ENCODE peak calls at places on chromosomes 4 and X, in four cellular contexts. X is mesenchymal stem cell, S is A549, Z is SK-N-SH. G is an unnamed sample.

GRCh38 chrX:51955200-51955599 is 61.8 kb downstream of the MAGED1 start:
- DNase-seq in X (no peak), S (no peak), Z (no peak), G (no peak)

GRCh38 chr4:8760561-8760960 is 111.1 kb downstream of the HMX1 start:
- DNase-seq in X (no peak), S (no peak), Z (no peak), G (no peak)

GRCh38 chrX:96182366-96182765 is 502.3 kb upstream of the DIAPH2 start:
- DNase-seq in X (peak; percentile 35), S (peak; percentile 33), Z (peak; percentile 0), G (no peak)

GRCh38 chr4:131339137-131339536 is 1810.0 kb upstream of the PCDH10 start:
- DNase-seq in X (no peak), S (no peak), Z (no peak), G (no peak)

GRCh38 chrX:12966151-12966550 is 8.8 kb upstream of the TMSB4X start:
- DNase-seq in X (no peak), S (no peak), Z (no peak), G (no peak)

GRCh38 chr4:89838005-89838404 is 1.0 kb upstream of the SNCA start:
- DNase-seq in X (peak; percentile 72), S (no peak), Z (peak; percentile 47), G (no peak)

GRCh38 chr4:147480891-147481576 is at the start of gene EDNRA:
- DNase-seq in X (peak; percentile 79), S (peak; percentile 8), Z (peak; percentile 84), G (no peak)

GRCh38 chrX:29090811-29091210 is 503.6 kb downstream of the IL1RAPL1 start:
- DNase-seq in X (peak; percentile 16), S (peak; percentile 6), Z (no peak), G (no peak)

GRCh38 chrX:10615931-10616780 is 4.2 kb downstream of the MID1 start:
- DNase-seq in X (peak; percentile 53), S (peak; percentile 73), Z (peak; percentile 67), G (no peak)

GRCh38 chr4:10006236-10006603 is 15.1 kb downstream of the SLC2A9 start:
- DNase-seq in X (no peak), S (peak; percentile 75), Z (no peak), G (no peak)

GRCh38 chrX:1463581-1464281 is 11.0 kb upstream of the ASMTL start:
- DNase-seq in X (no peak), S (no peak), Z (no peak), G (no peak)

GRCh38 chr4:31045724-31046318 is 325.7 kb downstream of the PCDH7 start:
- DNase-seq in X (no peak), S (peak; percentile 15), Z (no peak), G (no peak)

GRCh38 chr4:5753366-5753765 is 42.4 kb downstream of the EVC start:
- DNase-seq in X (no peak), S (no peak), Z (no peak), G (no peak)

GRCh38 chrX:38216642-38217041 is 4.0 kb downstream of the SRPX start:
- DNase-seq in X (no peak), S (no peak), Z (no peak), G (no peak)

GRCh38 chr4:171813195-171813955 is at the start of gene GALNTL6:
- DNase-seq in X (peak; percentile 62), S (peak; percentile 6), Z (peak; percentile 71), G (no peak)

GRCh38 chr4:147498031-147498700 is 17.3 kb downstream of the EDNRA start:
- DNase-seq in X (peak; percentile 85), S (no peak), Z (no peak), G (no peak)

GRCh38 chrX:47078129-47079043 is at the start of gene RGN:
- DNase-seq in X (no peak), S (no peak), Z (peak; percentile 18), G (no peak)

GRCh38 chrX:15451913-15452312 is 41.2 kb downstream of the PIR start:
- DNase-seq in X (no peak), S (no peak), Z (no peak), G (no peak)

GRCh38 chrX:141314441-141314840 is 72.1 kb upstream of the SPANXC start:
- DNase-seq in X (no peak), S (no peak), Z (no peak), G (no peak)

GRCh38 chr4:87128006-87128705 is 92.3 kb downstream of the KLHL8 start:
- DNase-seq in X (no peak), S (no peak), Z (no peak), G (no peak)

GRCh38 chr4:100288167-100288566 is 97.9 kb upstream of the DDIT4L start:
- DNase-seq in X (peak; percentile 50), S (peak; percentile 3), Z (no peak), G (no peak)

GRCh38 chr4:121252224-121252806 is 88.2 kb upstream of the TNIP3 start:
- DNase-seq in X (peak; percentile 73), S (peak; percentile 60), Z (peak; percentile 66), G (peak; percentile 42)

GRCh38 chrX:102672876-102673275 is 21.6 kb downstream of the GPRASP1 start:
- DNase-seq in X (peak; percentile 37), S (no peak), Z (no peak), G (no peak)

GRCh38 chr4:165927815-165928214 is 54.8 kb downstream of the TLL1 start:
- DNase-seq in X (no peak), S (no peak), Z (no peak), G (no peak)

GRCh38 chrX:14398725-14399124 is 130.6 kb upstream of the GLRA2 start:
- DNase-seq in X (peak; percentile 0), S (peak; percentile 3), Z (no peak), G (no peak)

GRCh38 chr4:156547439-156547838 is 424.2 kb downstream of the PDGFC start:
- DNase-seq in X (peak; percentile 95), S (peak; percentile 18), Z (no peak), G (no peak)

GRCh38 chrX:17520206-17520605 is 145.2 kb downstream of the NHS start:
- DNase-seq in X (no peak), S (no peak), Z (no peak), G (no peak)

GRCh38 chrX:41293269-41293668 is 40.7 kb upstream of the DDX3X start:
- DNase-seq in X (no peak), S (peak; percentile 53), Z (no peak), G (no peak)

GRCh38 chr4:7759221-7759620 is 180.4 kb downstream of the AFAP1 start:
- DNase-seq in X (no peak), S (no peak), Z (no peak), G (peak; percentile 82)

GRCh38 chr4:144748814-144749555 is 103.0 kb downstream of the HHIP start:
- DNase-seq in X (no peak), S (no peak), Z (no peak), G (no peak)

GRCh38 chr4:71184195-71184781 is 154.5 kb upstream of the SLC4A4 start:
- DNase-seq in X (peak; percentile 71), S (peak; percentile 61), Z (peak; percentile 48), G (no peak)

GRCh38 chrX:42290608-42291007 is 367.3 kb upstream of the CASK start:
- DNase-seq in X (peak; percentile 0), S (peak; percentile 21), Z (no peak), G (no peak)

GRCh38 chr4:6851962-6852361 is 57.7 kb upstream of the TBC1D14 start:
- DNase-seq in X (no peak), S (no peak), Z (no peak), G (no peak)

GRCh38 chr4:5365071-5366008 is 314.1 kb downstream of the STK32B start:
- DNase-seq in X (peak; percentile 96), S (peak; percentile 98), Z (no peak), G (no peak)

GRCh38 chr4:118086334-118086733 is 52.0 kb downstream of the NDST3 start:
- DNase-seq in X (peak; percentile 24), S (no peak), Z (no peak), G (no peak)

GRCh38 chr4:182400754-182401153 is 157.6 kb downstream of the TENM3 start:
- DNase-seq in X (no peak), S (no peak), Z (no peak), G (no peak)

GRCh38 chr4:182404371-182404770 is 161.2 kb downstream of the TENM3 start:
- DNase-seq in X (no peak), S (no peak), Z (no peak), G (no peak)

GRCh38 chr4:182405087-182405486 is 161.9 kb downstream of the TENM3 start:
- DNase-seq in X (no peak), S (no peak), Z (no peak), G (no peak)
- H3K4me1 ChIP-seq in X (no peaks in the 10 kb centered on the region), S (no peaks in the 10 kb centered on the region), Z (peaks cover 2% of the 10 kb centered on the region), G (no peaks in the 10 kb centered on the region)

GRCh38 chr4:76582074-76582816 is 147.2 kb downstream of the SHROOM3 start:
- DNase-seq in X (no peak), S (no peak), Z (peak; percentile 78), G (no peak)

GRCh38 chr4:76585270-76585669 is 150.2 kb downstream of the SHROOM3 start:
- DNase-seq in X (peak; percentile 92), S (no peak), Z (no peak), G (no peak)

GRCh38 chr4:76585897-76586360 is 150.9 kb downstream of the SHROOM3 start:
- DNase-seq in X (peak; percentile 85), S (peak; percentile 65), Z (no peak), G (no peak)

GRCh38 chr4:76582817-76583087 is 147.7 kb downstream of the SHROOM3 start:
- DNase-seq in X (no peak), S (no peak), Z (peak; percentile 74), G (no peak)

DNA sequence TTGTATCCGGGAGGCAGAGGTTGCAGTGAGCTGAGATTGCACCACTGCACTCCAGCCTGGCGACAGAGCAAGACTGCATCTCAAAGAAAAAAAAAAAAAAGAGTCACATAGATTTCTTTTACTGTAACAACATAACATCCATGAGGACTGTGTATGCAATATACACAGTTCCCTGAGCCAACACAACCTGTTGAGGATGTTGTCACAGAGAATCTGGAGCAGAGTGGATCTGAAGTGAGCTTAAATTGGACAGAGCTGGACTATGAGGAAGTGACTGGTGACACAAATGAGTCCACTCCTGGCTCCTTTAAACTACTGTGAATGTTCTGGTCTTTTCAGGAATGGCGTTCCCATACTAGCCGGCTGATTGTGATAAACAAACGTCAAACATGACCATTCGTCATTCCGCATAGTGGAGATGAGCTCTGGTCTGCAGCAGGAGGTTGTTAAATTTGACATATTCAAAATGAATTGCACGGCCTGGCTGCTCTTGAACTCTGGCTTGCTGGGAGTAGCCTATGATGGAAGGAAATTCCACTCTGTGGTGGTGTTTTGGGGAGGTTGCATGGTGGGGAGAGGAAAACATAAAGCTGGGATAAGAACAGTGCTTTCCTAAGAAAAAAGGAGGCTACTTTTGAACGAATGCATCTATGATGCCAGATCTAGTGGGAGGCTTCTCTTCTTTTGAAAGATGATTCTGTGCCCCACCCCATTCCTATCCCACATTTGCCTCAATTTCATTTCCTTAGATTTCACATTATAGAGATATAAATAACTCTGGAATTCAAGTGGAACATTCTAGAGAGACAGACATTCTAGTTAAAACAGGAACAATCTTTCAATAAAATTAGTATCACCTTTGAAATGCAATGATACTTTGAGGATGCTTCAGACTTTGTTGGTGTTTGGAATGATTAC is 149.5 kb downstream of the SHROOM3 start:
- DNase-seq in X (peak; percentile 96), S (no peak), Z (no peak), G (no peak)
- H3K27ac ChIP-seq in X (peak overlapping the region; percentile 84), S (no peak overlapping the region), Z (peak overlapping the region; percentile 5), G (no peak overlapping the region)

DNA sequence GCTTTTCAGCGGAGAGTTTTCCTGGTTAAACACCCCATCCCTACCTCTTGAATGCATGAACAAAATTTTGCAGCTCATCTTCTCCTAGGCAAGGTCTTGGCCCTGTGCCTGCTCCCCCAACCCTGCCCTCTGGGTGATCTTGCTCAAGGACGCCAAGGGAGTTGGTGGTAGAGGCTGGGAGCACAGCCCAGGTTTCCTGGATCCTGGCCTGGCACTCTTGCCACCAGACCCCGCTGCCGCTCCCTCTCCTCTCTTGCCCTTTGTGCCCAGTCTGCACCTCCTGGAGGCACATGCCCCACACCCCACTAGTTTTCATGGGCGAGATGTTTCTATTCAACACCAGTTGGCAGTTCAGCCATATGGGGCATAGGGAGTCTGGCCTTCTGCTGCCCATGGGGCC is 37.3 kb downstream of the TSC22D3 start:
- DNase-seq in X (no peak), S (no peak), Z (no peak), G (no peak)
- H3K4me1 ChIP-seq in X (peaks cover 15% of the 10 kb centered on the region), S (peaks cover 14% of the 10 kb centered on the region), Z (peaks cover 11% of the 10 kb centered on the region), G (peaks cover 39% of the 10 kb centered on the region)

GRCh38 chr4:84878541-84878940 is 87.9 kb downstream of the WDFY3 start:
- DNase-seq in X (peak; percentile 54), S (no peak), Z (no peak), G (no peak)
- H3K27ac ChIP-seq in X (peak overlapping the region; percentile 83), S (no peak overlapping the region), Z (peak overlapping the region; percentile 63), G (no peak overlapping the region)

G was measured in naive thymus-derived CD4-positive, alpha-beta T cell.